ENCODE peak calls at places on chromosomes 3 and 15, in five cellular contexts. T is HFF-Myc, M is prostate gland, E is transverse colon, S is lower lobe of right lung. O is an unnamed sample.

GRCh38 chr3:482479-482878 is 285.9 kb downstream of the CHL1 start:
- DNase-seq in T (no peak), M (no peak), E (no peak), S (no peak), O (no peak)

GRCh38 chr15:49424954-49425353 is 1.9 kb downstream of the FGF7 start:
- DNase-seq in T (no peak), M (no peak), E (no peak), S (no peak), O (no peak)

GRCh38 chr3:60240558-60240957 is 1010.7 kb downstream of the FHIT start:
- DNase-seq in T (no peak), M (no peak), E (peak; percentile 15), S (no peak), O (no peak)

GRCh38 chr3:85838921-85839320 is 880.1 kb downstream of the CADM2 start:
- DNase-seq in T (no peak), M (no peak), E (no peak), S (no peak), O (no peak)

GRCh38 chr15:99371180-99372103 is 120.2 kb downstream of the LRRC28 start:
- DNase-seq in T (no peak), M (no peak), E (no peak), S (no peak), O (no peak)

GRCh38 chr3:119395923-119396358 is 67.5 kb downstream of the TMEM39A start:
- DNase-seq in T (no peak), M (no peak), E (no peak), S (no peak), O (no peak)

GRCh38 chr3:160822931-160823330 is 66.9 kb downstream of the PPM1L start:
- DNase-seq in T (no peak), M (no peak), E (no peak), S (no peak), O (no peak)

GRCh38 chr3:65778966-65779365 is 259.8 kb downstream of the MAGI1 start:
- DNase-seq in T (no peak), M (no peak), E (no peak), S (no peak), O (no peak)

GRCh38 chr3:31945738-31946052 is 35.4 kb downstream of the OSBPL10 start:
- DNase-seq in T (no peak), M (no peak), E (no peak), S (no peak), O (no peak)

GRCh38 chr15:31396881-31397560 is 70.4 kb downstream of the KLF13 start:
- DNase-seq in T (peak; percentile 36), M (peak; percentile 68), E (peak; percentile 97), S (peak; percentile 96), O (peak; percentile 98)

GRCh38 chr3:172249039-172249438 is 199.2 kb downstream of the GHSR start:
- DNase-seq in T (no peak), M (no peak), E (no peak), S (no peak), O (no peak)

GRCh38 chr15:64453689-64454037 is 6.7 kb upstream of the ZNF609 start:
- DNase-seq in T (no peak), M (no peak), E (no peak), S (no peak), O (no peak)

GRCh38 chr15:85408270-85408746 is 27.9 kb downstream of the AKAP13 start:
- DNase-seq in T (no peak), M (no peak), E (no peak), S (no peak), O (no peak)

GRCh38 chr3:128623762-128624176 is 26.8 kb downstream of the RPN1 start:
- DNase-seq in T (no peak), M (no peak), E (no peak), S (peak; percentile 65), O (no peak)

GRCh38 chr3:127734754-127735473 is 62.2 kb downstream of the ABTB1 start:
- DNase-seq in T (peak; percentile 86), M (no peak), E (no peak), S (no peak), O (peak; percentile 47)

GRCh38 chr3:149390772-149391212 is 13.3 kb upstream of the TM4SF1 start:
- DNase-seq in T (no peak), M (no peak), E (peak; percentile 44), S (no peak), O (no peak)

GRCh38 chr3:167406876-167407492 is 26.9 kb upstream of the ZBBX start:
- DNase-seq in T (no peak), M (peak; percentile 24), E (peak; percentile 7), S (no peak), O (no peak)

GRCh38 chr3:42262525-42262924 is 3.5 kb downstream of the CCK start:
- DNase-seq in T (no peak), M (no peak), E (no peak), S (no peak), O (no peak)

GRCh38 chr3:111653766-111654165 is 58.6 kb upstream of the ZBED2 start:
- DNase-seq in T (no peak), M (no peak), E (no peak), S (no peak), O (no peak)

GRCh38 chr15:91541286-91541685 is 312.2 kb upstream of the SLCO3A1 start:
- DNase-seq in T (no peak), M (no peak), E (no peak), S (no peak), O (no peak)

GRCh38 chr3:83842511-83842910 is 1116.3 kb upstream of the CADM2 start:
- DNase-seq in T (no peak), M (no peak), E (no peak), S (no peak), O (no peak)

GRCh38 chr15:29115093-29115991 is 154.3 kb downstream of the NSMCE3 start:
- DNase-seq in T (no peak), M (no peak), E (no peak), S (no peak), O (no peak)

GRCh38 chr3:94716326-94717018 is 653.6 kb downstream of the NSUN3 start:
- DNase-seq in T (no peak), M (peak; percentile 9), E (peak; percentile 15), S (no peak), O (no peak)
- TF ChIP-seq CTCF in T (no peak), M (peak; percentile 50), E (peak; percentile 25), S (no peak), O (no peak)

DNA sequence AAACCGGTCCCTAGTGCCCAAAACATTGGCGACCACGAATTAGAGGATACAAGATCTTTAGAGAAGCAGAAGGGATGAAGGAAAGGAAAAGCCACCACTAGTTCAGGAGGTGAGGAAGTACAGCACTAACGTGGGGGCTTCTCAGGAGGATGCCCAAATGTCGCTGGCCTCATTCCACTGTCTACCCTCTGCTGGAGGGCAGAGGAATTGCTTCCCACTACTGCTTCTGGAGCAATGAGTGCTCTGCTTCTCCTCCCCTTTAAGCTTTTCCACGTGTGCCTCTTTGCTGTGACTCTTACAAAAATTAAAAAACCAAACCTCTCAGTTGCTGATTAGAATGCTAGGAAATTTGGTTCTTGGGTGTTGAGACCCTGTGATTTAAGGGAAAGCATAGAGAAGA is 281.3 kb downstream of the CLSTN2 start:
- DNase-seq in T (no peak), M (no peak), E (no peak), S (no peak), O (no peak)
- TF ChIP-seq CTCF in T (peak; percentile 59), M (no peak), E (peak; percentile 21), S (peak; percentile 34), O (no peak)

DNA sequence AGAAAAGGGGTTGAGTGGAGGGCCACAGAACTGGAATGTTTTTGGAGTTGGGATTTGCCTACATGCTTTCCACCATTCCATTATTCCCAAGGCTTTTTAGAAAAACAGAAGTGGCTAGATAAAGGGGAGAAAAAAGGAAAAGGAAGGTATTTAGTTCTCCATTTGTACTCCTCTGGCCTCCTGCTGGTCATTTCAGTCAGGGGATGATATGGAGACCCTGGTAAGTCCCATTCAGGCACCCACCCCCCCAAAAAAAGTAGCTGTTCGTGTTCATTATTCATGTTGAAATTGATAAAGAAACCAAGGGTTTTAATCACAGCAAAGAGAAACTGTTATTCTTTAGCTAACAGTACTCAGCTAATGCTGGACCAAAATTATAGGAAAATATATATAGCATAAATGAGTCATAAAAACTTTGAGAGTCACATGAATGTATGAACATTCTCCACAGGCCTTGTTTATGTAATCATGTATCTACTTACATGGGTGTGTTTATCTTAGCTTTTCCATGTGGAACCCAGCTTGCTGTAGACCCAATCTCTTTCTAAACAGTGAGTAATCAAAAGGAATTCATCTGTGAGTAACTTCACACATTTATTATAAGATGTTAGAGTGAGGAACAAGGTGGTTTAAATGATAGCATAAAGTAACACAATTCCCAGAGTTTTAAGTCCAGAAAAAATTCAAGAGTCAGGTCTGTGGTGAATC is 167.2 kb downstream of the KCNMB2 start:
- DNase-seq in T (peak; percentile 88), M (no peak), E (no peak), S (no peak), O (no peak)
- TF ChIP-seq CTCF in T (peak; percentile 23), M (no peak), E (no peak), S (no peak), O (no peak)

DNA sequence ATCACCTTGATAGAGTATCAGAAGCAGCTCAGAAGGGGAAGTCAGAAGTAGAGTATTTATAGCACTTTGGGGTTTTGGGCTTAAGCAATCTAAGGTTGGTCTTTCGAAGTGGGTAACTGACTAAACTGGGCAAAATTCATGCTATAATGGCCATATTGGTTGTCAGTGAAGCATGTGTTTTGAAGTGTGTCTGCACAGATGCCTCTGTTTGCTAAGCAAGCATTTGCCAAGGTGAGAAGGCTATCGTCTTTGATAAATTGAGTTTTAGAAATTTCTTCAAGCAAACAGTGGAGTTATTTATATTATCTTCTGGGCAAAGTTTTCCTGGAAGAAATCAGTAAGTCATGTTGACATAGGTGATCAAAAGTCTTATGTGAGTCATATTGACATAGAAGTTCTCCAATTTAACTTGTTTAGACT is 412.8 kb upstream of the TGFBR2 start:
- DNase-seq in T (no peak), M (no peak), E (no peak), S (no peak), O (no peak)
- TF ChIP-seq CTCF in T (no peak), M (no peak), E (no peak), S (no peak), O (no peak)

DNA sequence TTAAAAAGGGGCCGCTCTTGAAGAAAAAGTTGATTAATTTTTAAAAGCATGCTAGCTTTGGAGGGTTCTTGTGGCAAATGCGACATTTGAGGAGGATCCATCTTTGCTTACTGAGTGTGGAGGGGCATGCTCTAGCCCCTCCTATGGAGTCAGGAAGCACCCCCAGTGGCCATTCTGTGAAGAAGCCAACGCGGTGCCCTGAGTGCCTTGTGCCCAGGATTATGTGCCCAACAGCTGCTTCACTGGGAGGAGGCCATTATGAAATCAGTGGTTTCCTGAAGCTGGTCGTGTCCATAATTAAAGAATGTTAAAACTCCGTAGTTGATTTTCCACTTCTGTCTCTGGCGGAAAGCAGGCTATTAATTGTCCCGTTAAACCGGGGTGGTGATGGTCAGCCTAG is 69.1 kb upstream of the TNFAIP8L3 start:
- DNase-seq in T (no peak), M (no peak), E (no peak), S (no peak), O (no peak)
- TF ChIP-seq CTCF in T (no peak), M (no peak), E (no peak), S (no peak), O (no peak)

DNA sequence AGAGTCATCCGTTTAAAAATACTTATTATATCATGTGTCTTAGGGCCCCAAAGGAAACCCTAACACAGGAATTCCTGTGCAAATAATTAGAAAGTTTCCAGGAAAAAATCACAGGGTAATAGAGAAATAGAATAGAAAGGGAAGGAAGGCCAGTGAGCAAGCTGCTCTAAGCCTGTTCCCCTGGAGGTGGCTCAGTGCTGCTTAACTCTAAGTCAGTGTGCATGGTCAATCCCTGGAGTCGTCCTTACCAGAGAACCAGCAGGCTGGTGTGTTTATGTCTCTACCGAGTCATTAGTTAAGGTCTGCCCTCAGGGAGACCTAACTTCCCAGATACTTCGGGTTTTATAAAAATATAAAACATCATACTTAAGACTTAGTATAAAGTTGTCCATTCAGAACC is 21.0 kb upstream of the MCF2L2 start:
- DNase-seq in T (no peak), M (no peak), E (no peak), S (no peak), O (no peak)
- TF ChIP-seq CTCF in T (no peak), M (no peak), E (no peak), S (no peak), O (no peak)

O was measured in mucosa of descending colon.